ENCODE peak calls at places on chromosomes 7 and 10, in four cellular contexts. R, L, Y and J are unnamed samples.

GRCh38 chr7:47988496-47989386 is 9.3 kb upstream of the HUS1 start:
- DNase-seq in R (no peak), L (no peak), Y (no peak), J (peak; percentile 46)

GRCh38 chr10:77987671-77988070 is 41.6 kb downstream of the POLR3A start:
- DNase-seq in R (no peak), L (no peak), Y (no peak), J (no peak)

GRCh38 chr10:21753497-21754270 is 219.7 kb downstream of the MLLT10 start:
- DNase-seq in R (no peak), L (no peak), Y (no peak), J (no peak)

GRCh38 chr7:70997275-70997674 is 134.7 kb upstream of the GALNT17 start:
- DNase-seq in R (no peak), L (peak; percentile 5), Y (no peak), J (no peak)

GRCh38 chr7:2986561-2986960 is 57.1 kb downstream of the CARD11 start:
- DNase-seq in R (no peak), L (no peak), Y (no peak), J (no peak)

GRCh38 chr7:136078630-136079029 is 101.5 kb upstream of the MTPN start:
- DNase-seq in R (no peak), L (no peak), Y (no peak), J (no peak)

GRCh38 chr10:30529373-30529998 is 95.5 kb downstream of the MAP3K8 start:
- DNase-seq in R (no peak), L (no peak), Y (peak; percentile 86), J (no peak)

GRCh38 chr7:23864984-23865383 is 155.0 kb downstream of the STK31 start:
- DNase-seq in R (peak; percentile 57), L (no peak), Y (no peak), J (peak; percentile 81)

GRCh38 chr7:77327932-77328628 is 88.1 kb downstream of the GSAP start:
- DNase-seq in R (peak; percentile 17), L (no peak), Y (peak; percentile 40), J (no peak)

GRCh38 chr7:51607447-51607846 is 290.8 kb upstream of the COBL start:
- DNase-seq in R (no peak), L (no peak), Y (no peak), J (no peak)

GRCh38 chr10:62306663-62307062 is 38.0 kb upstream of the RTKN2 start:
- DNase-seq in R (no peak), L (no peak), Y (peak; percentile 25), J (no peak)

GRCh38 chr10:97757471-97757870 is 14.3 kb downstream of the SFRP5 start:
- DNase-seq in R (no peak), L (no peak), Y (no peak), J (no peak)

GRCh38 chr7:41732279-41733062 is 29.6 kb upstream of the INHBA start:
- DNase-seq in R (peak; percentile 25), L (peak; percentile 24), Y (no peak), J (peak; percentile 47)

GRCh38 chr7:104327534-104327933 is 869 bp upstream of the LHFPL3 start:
- DNase-seq in R (no peak), L (no peak), Y (no peak), J (no peak)

GRCh38 chr7:28685660-28686417 is 272.3 kb downstream of the TRIL start:
- DNase-seq in R (peak; percentile 98), L (peak; percentile 93), Y (peak; percentile 14), J (peak; percentile 99)

GRCh38 chr10:3126741-3127342 is 45.7 kb downstream of the PITRM1 start:
- DNase-seq in R (no peak), L (no peak), Y (no peak), J (no peak)

GRCh38 chr10:96043895-96044580 is 655 bp downstream of the CCNJ start:
- DNase-seq in R (peak; percentile 38), L (peak; percentile 50), Y (peak; percentile 68), J (peak; percentile 45)

GRCh38 chr7:158685727-158686126 is 18.9 kb downstream of the NCAPG2 start:
- DNase-seq in R (peak; percentile 66), L (peak; percentile 12), Y (no peak), J (peak; percentile 90)

GRCh38 chr10:99396471-99396870 is 34.0 kb downstream of the GOT1 start:
- DNase-seq in R (peak; percentile 58), L (peak; percentile 39), Y (no peak), J (peak; percentile 76)

GRCh38 chr7:150999001-150999400 is 8.2 kb downstream of the NOS3 start:
- DNase-seq in R (no peak), L (no peak), Y (peak; percentile 3), J (no peak)

GRCh38 chr7:5602734-5603133 is 178.7 kb downstream of the RNF216 start:
- DNase-seq in R (no peak), L (no peak), Y (no peak), J (no peak)

GRCh38 chr10:112899396-112900065 is 50.5 kb upstream of the TCF7L2 start:
- DNase-seq in R (no peak), L (no peak), Y (no peak), J (no peak)

GRCh38 chr10:114697061-114697598 is 39.1 kb upstream of the ABLIM1 start:
- DNase-seq in R (no peak), L (peak; percentile 7), Y (no peak), J (peak; percentile 77)